ENCODE peak calls at places on chromosomes 11 and 22, in six cellular contexts. T is upper lobe of right lung; H is activated effector memory CD4-positive, alpha-beta T cell treated with anti-CD3 and anti-CD28 coated beads, Interleukin-2, amount 50 U/mL, for 16 hours; Y is OCI-M1; J is MG63; P is SK-MEL-5. I is an unnamed sample.

GRCh38 chr22:32979606-32980005 is 78.6 kb downstream of the SYN3 start:
- DNase-seq in T (no peak), H (no peak), Y (no peak), J (no peak), P (no peak), I (no peak)

GRCh38 chr22:45893516-45893915 is 83.4 kb downstream of the WNT7B start:
- DNase-seq in T (peak; percentile 31), H (no peak), Y (no peak), J (no peak), P (no peak), I (peak; percentile 28)

GRCh38 chr11:120774591-120775386 is 249.1 kb upstream of the TBCEL start:
- DNase-seq in T (no peak), H (no peak), Y (no peak), J (no peak), P (no peak), I (no peak)

GRCh38 chr22:45077826-45078334 is 68.1 kb upstream of the PHF21B start:
- DNase-seq in T (no peak), H (no peak), Y (no peak), J (no peak), P (no peak), I (no peak)

GRCh38 chr22:31106651-31107205 is 640 bp downstream of the SELENOM start:
- DNase-seq in T (no peak), H (no peak), Y (no peak), J (peak; percentile 30), P (no peak), I (no peak)

GRCh38 chr11:65498977-65499712 is at the start of gene MALAT1:
- DNase-seq in T (peak; percentile 93), H (peak; percentile 98), Y (peak; percentile 96), J (peak; percentile 92), P (peak; percentile 89), I (peak; percentile 98)

GRCh38 chr22:27210111-27210739 is 552.8 kb downstream of the MIAT start:
- DNase-seq in T (no peak), H (no peak), Y (no peak), J (no peak), P (no peak), I (no peak)

GRCh38 chr11:18011633-18012313 is 1.1 kb downstream of the SERGEF start:
- DNase-seq in T (no peak), H (no peak), Y (no peak), J (no peak), P (no peak), I (peak; percentile 65)

GRCh38 chr11:9273430-9274336 is 8.5 kb upstream of the DENND5A start:
- DNase-seq in T (no peak), H (no peak), Y (peak; percentile 32), J (no peak), P (no peak), I (no peak)

GRCh38 chr11:99068832-99069231 is 48.1 kb downstream of the CNTN5 start:
- DNase-seq in T (no peak), H (no peak), Y (peak; percentile 30), J (no peak), P (no peak), I (no peak)

GRCh38 chr11:26946209-26946828 is 47.6 kb upstream of the FIBIN start:
- DNase-seq in T (no peak), H (no peak), Y (no peak), J (no peak), P (no peak), I (no peak)

GRCh38 chr11:16891964-16892363 is 122.2 kb downstream of the PLEKHA7 start:
- DNase-seq in T (no peak), H (no peak), Y (no peak), J (peak; percentile 56), P (peak; percentile 57), I (no peak)

GRCh38 chr11:85823816-85824215 is 12.9 kb upstream of the SYTL2 start:
- DNase-seq in T (no peak), H (peak; percentile 80), Y (no peak), J (no peak), P (no peak), I (no peak)

GRCh38 chr11:64429970-64430369 is 71.0 kb downstream of the RPS6KA4 start:
- DNase-seq in T (no peak), H (no peak), Y (no peak), J (no peak), P (no peak), I (peak; percentile 46)

GRCh38 chr11:123977731-123978347 is at the start of gene OR10S1:
- DNase-seq in T (no peak), H (no peak), Y (no peak), J (no peak), P (no peak), I (no peak)

GRCh38 chr11:66723693-66724092 is 5.3 kb downstream of the SPTBN2 start:
- DNase-seq in T (no peak), H (no peak), Y (no peak), J (no peak), P (no peak), I (no peak)

GRCh38 chr22:29799217-29799680 is 32.1 kb downstream of the UQCR10 start:
- DNase-seq in T (peak; percentile 94), H (no peak), Y (peak; percentile 91), J (peak; percentile 97), P (no peak), I (peak; percentile 95)

GRCh38 chr22:23147632-23148387 is 2.5 kb downstream of the RAB36 start:
- DNase-seq in T (no peak), H (no peak), Y (peak; percentile 60), J (peak; percentile 45), P (no peak), I (no peak)

GRCh38 chr11:58334708-58335107 is 24.2 kb downstream of the OR5B17 start:
- DNase-seq in T (no peak), H (no peak), Y (no peak), J (peak; percentile 60), P (no peak), I (no peak)

GRCh38 chr11:11349870-11350325 is 3.2 kb downstream of the CSNK2A3 start:
- DNase-seq in T (no peak), H (no peak), Y (no peak), J (peak; percentile 41), P (no peak), I (no peak)

GRCh38 chr22:29478326-29479276 is 1.4 kb upstream of the NEFH start:
- DNase-seq in T (no peak), H (no peak), Y (peak; percentile 61), J (no peak), P (no peak), I (no peak)

GRCh38 chr11:66789097-66789890 is 53.9 kb upstream of the RCE1 start:
- DNase-seq in T (no peak), H (no peak), Y (no peak), J (no peak), P (no peak), I (no peak)

GRCh38 chr11:77094841-77095365 is 7.7 kb upstream of the OMP start:
- DNase-seq in T (peak; percentile 54), H (no peak), Y (no peak), J (no peak), P (no peak), I (peak; percentile 48)

GRCh38 chr11:128607819-128608218 is 20.5 kb upstream of the ETS1 start:
- DNase-seq in T (no peak), H (no peak), Y (peak; percentile 4), J (no peak), P (no peak), I (no peak)

GRCh38 chr11:57288771-57289579 is 35.8 kb downstream of the TNKS1BP1 start:
- DNase-seq in T (no peak), H (no peak), Y (no peak), J (peak; percentile 69), P (peak; percentile 19), I (no peak)

GRCh38 chr22:28992565-28993326 is 68.9 kb downstream of the C22orf31 start:
- DNase-seq in T (no peak), H (no peak), Y (no peak), J (no peak), P (no peak), I (no peak)

GRCh38 chr11:118398797-118399564 is 2.4 kb upstream of the ATP5MG start:
- DNase-seq in T (no peak), H (peak; percentile 78), Y (peak; percentile 48), J (no peak), P (peak; percentile 38), I (no peak)

GRCh38 chr11:20671856-20672546 is 2.6 kb downstream of the NELL1 start:
- DNase-seq in T (no peak), H (no peak), Y (peak; percentile 29), J (no peak), P (peak; percentile 49), I (no peak)

GRCh38 chr11:94933225-94934130 is 39.9 kb downstream of the CWC15 start:
- DNase-seq in T (no peak), H (no peak), Y (no peak), J (peak; percentile 88), P (no peak), I (no peak)

GRCh38 chr11:68828155-68828931 is 13.4 kb downstream of the CPT1A start:
- DNase-seq in T (no peak), H (no peak), Y (no peak), J (no peak), P (no peak), I (no peak)

GRCh38 chr11:1548221-1549070 is 23.6 kb downstream of the DUSP8 start:
- DNase-seq in T (peak; percentile 89), H (no peak), Y (no peak), J (no peak), P (peak; percentile 70), I (peak; percentile 94)

GRCh38 chr11:92658733-92659132 is 310.7 kb upstream of the MTNR1B start:
- DNase-seq in T (no peak), H (no peak), Y (no peak), J (no peak), P (no peak), I (no peak)

GRCh38 chr11:2517016-2517385 is 72.2 kb downstream of the KCNQ1 start:
- DNase-seq in T (peak; percentile 57), H (peak; percentile 56), Y (no peak), J (no peak), P (no peak), I (peak; percentile 43)

GRCh38 chr22:49269371-49269770 is 558.3 kb downstream of the BRD1 start:
- DNase-seq in T (no peak), H (no peak), Y (no peak), J (no peak), P (no peak), I (no peak)

GRCh38 chr11:66047541-66048365 is 1.2 kb downstream of the GAL3ST3 start:
- DNase-seq in T (no peak), H (no peak), Y (no peak), J (no peak), P (no peak), I (peak; percentile 91)

GRCh38 chr22:48627203-48627602 is 1200.5 kb downstream of the BRD1 start:
- DNase-seq in T (no peak), H (no peak), Y (no peak), J (no peak), P (no peak), I (no peak)

GRCh38 chr22:40451230-40451629 is 80.8 kb downstream of the SGSM3 start:
- DNase-seq in T (no peak), H (peak; percentile 66), Y (no peak), J (peak; percentile 64), P (no peak), I (no peak)

GRCh38 chr11:17734986-17735822 is 623 bp downstream of the KCNC1 start:
- DNase-seq in T (peak; percentile 84), H (no peak), Y (no peak), J (peak; percentile 59), P (peak; percentile 24), I (peak; percentile 89)